ENCODE peak calls at places on chromosomes 13 and 19, in seven cellular contexts. F, C, P, S, Z, B and H are unnamed samples.

GRCh38 chr19:15015946-15016542 is 33.2 kb upstream of the CASP14 start:
- DNase-seq in F (no peak), C (no peak), P (no peak), S (no peak), Z (peak; percentile 36), B (no peak), H (peak; percentile 29)

GRCh38 chr19:33195711-33196347 is 1.7 kb downstream of the LRP3 start:
- DNase-seq in F (no peak), C (no peak), P (no peak), S (no peak), Z (no peak), B (no peak), H (no peak)

GRCh38 chr13:38763446-38764381 is 76.8 kb downstream of the FREM2 start:
- DNase-seq in F (no peak), C (no peak), P (peak; percentile 55), S (no peak), Z (peak; percentile 66), B (peak; percentile 5), H (peak; percentile 23)

GRCh38 chr19:16645140-16645539 is 14.8 kb downstream of the SMIM7 start:
- DNase-seq in F (no peak), C (no peak), P (no peak), S (no peak), Z (no peak), B (no peak), H (no peak)

GRCh38 chr13:47639716-47640447 is 361.2 kb downstream of the SUCLA2 start:
- DNase-seq in F (no peak), C (no peak), P (no peak), S (no peak), Z (peak; percentile 24), B (no peak), H (no peak)

GRCh38 chr19:16355293-16356043 is 30.8 kb downstream of the KLF2 start:
- DNase-seq in F (no peak), C (no peak), P (no peak), S (no peak), Z (peak; percentile 27), B (no peak), H (no peak)

GRCh38 chr13:51869921-51870320 is 8.2 kb downstream of the CCDC70 start:
- DNase-seq in F (no peak), C (no peak), P (no peak), S (no peak), Z (no peak), B (no peak), H (no peak)

GRCh38 chr13:27632648-27633047 is 11.0 kb downstream of the POLR1D start:
- DNase-seq in F (no peak), C (no peak), P (no peak), S (no peak), Z (no peak), B (no peak), H (no peak)

GRCh38 chr19:6238643-6239281 is 41.0 kb downstream of the MLLT1 start:
- DNase-seq in F (peak; percentile 74), C (no peak), P (peak; percentile 45), S (no peak), Z (peak; percentile 75), B (no peak), H (no peak)

GRCh38 chr19:18173054-18173571 is 500 bp upstream of the IFI30 start:
- DNase-seq in F (peak; percentile 69), C (no peak), P (no peak), S (no peak), Z (peak; percentile 67), B (no peak), H (no peak)

GRCh38 chr13:101211261-101211660 is 205.0 kb downstream of the NALCN start:
- DNase-seq in F (no peak), C (no peak), P (no peak), S (no peak), Z (peak; percentile 71), B (no peak), H (no peak)

GRCh38 chr19:46766569-46767317 is 20.5 kb upstream of the STRN4 start:
- DNase-seq in F (peak; percentile 37), C (no peak), P (no peak), S (peak; percentile 54), Z (peak; percentile 38), B (no peak), H (peak; percentile 51)

GRCh38 chr13:40518481-40518882 is 148.0 kb downstream of the FOXO1 start:
- DNase-seq in F (no peak), C (no peak), P (no peak), S (peak; percentile 61), Z (no peak), B (peak; percentile 47), H (no peak)

GRCh38 chr19:52094526-52094925 is 1.0 kb downstream of the ZNF841 start:
- DNase-seq in F (no peak), C (no peak), P (no peak), S (no peak), Z (peak; percentile 38), B (no peak), H (no peak)

GRCh38 chr13:77022341-77022740 is 4.6 kb downstream of the FBXL3 start:
- DNase-seq in F (no peak), C (no peak), P (no peak), S (no peak), Z (peak; percentile 63), B (no peak), H (no peak)

GRCh38 chr13:66114127-66114526 is 1116.0 kb downstream of the PCDH9 start:
- DNase-seq in F (no peak), C (no peak), P (no peak), S (no peak), Z (no peak), B (no peak), H (no peak)